ENCODE peak calls at places on chromosomes 4 and X, in six cellular contexts. One of them, this sample, is unnamed.

GRCh38 chr4:5661237-5661636 is 47.1 kb downstream of the EVC2 start:
- DNase-seq in CD8-positive, alpha-beta memory T cell: no peak
- DNase-seq in GM23338: no peak
- DNase-seq in HFF-Myc: no peak
- DNase-seq in epithelial cell of esophagus: no peak
- DNase-seq in Jurkat, Clone E6-1: no peak
- DNase-seq in this sample: no peak

GRCh38 chr4:18930487-18930886 is 908.9 kb upstream of the LCORL start:
- DNase-seq in CD8-positive, alpha-beta memory T cell: no peak
- DNase-seq in GM23338: no peak
- DNase-seq in HFF-Myc: no peak
- DNase-seq in epithelial cell of esophagus: no peak
- DNase-seq in Jurkat, Clone E6-1: no peak
- DNase-seq in this sample: no peak

GRCh38 chr4:173478136-173478860 is 51.7 kb downstream of the HAND2 start:
- DNase-seq in CD8-positive, alpha-beta memory T cell: no peak
- DNase-seq in GM23338: no peak
- DNase-seq in HFF-Myc: no peak
- DNase-seq in epithelial cell of esophagus: no peak
- DNase-seq in Jurkat, Clone E6-1: no peak
- DNase-seq in this sample: no peak

GRCh38 chrX:96181571-96181970 is 503.1 kb upstream of the DIAPH2 start:
- DNase-seq in CD8-positive, alpha-beta memory T cell: no peak
- DNase-seq in GM23338: peak
- DNase-seq in HFF-Myc: no peak
- DNase-seq in epithelial cell of esophagus: no peak
- DNase-seq in Jurkat, Clone E6-1: no peak
- DNase-seq in this sample: no peak

GRCh38 chrX:69109706-69110635 is 55.3 kb downstream of the PJA1 start:
- DNase-seq in CD8-positive, alpha-beta memory T cell: no peak
- DNase-seq in GM23338: no peak
- DNase-seq in HFF-Myc: peak
- DNase-seq in epithelial cell of esophagus: peak
- DNase-seq in Jurkat, Clone E6-1: no peak
- DNase-seq in this sample: no peak

GRCh38 chrX:79259073-79259689 is 108.0 kb downstream of the ITM2A start:
- DNase-seq in CD8-positive, alpha-beta memory T cell: peak
- DNase-seq in GM23338: no peak
- DNase-seq in HFF-Myc: no peak
- DNase-seq in epithelial cell of esophagus: no peak
- DNase-seq in Jurkat, Clone E6-1: peak
- DNase-seq in this sample: peak

GRCh38 chr4:109548655-109549054 is 11.4 kb upstream of the MCUB start:
- DNase-seq in CD8-positive, alpha-beta memory T cell: no peak
- DNase-seq in GM23338: no peak
- DNase-seq in HFF-Myc: peak
- DNase-seq in epithelial cell of esophagus: peak
- DNase-seq in Jurkat, Clone E6-1: no peak
- DNase-seq in this sample: peak

GRCh38 chrX:112760697-112761096 is 79.9 kb downstream of the AMOT start:
- DNase-seq in CD8-positive, alpha-beta memory T cell: no peak
- DNase-seq in GM23338: peak
- DNase-seq in HFF-Myc: no peak
- DNase-seq in epithelial cell of esophagus: no peak
- DNase-seq in Jurkat, Clone E6-1: no peak
- DNase-seq in this sample: peak

GRCh38 chrX:123884809-123885408 is 25.1 kb downstream of the XIAP start:
- DNase-seq in CD8-positive, alpha-beta memory T cell: peak
- DNase-seq in GM23338: peak
- DNase-seq in HFF-Myc: no peak
- DNase-seq in epithelial cell of esophagus: peak
- DNase-seq in Jurkat, Clone E6-1: peak
- DNase-seq in this sample: peak

GRCh38 chr4:94536649-94537464 is 85.1 kb downstream of the PDLIM5 start:
- DNase-seq in CD8-positive, alpha-beta memory T cell: no peak
- DNase-seq in GM23338: peak
- DNase-seq in HFF-Myc: no peak
- DNase-seq in epithelial cell of esophagus: no peak
- DNase-seq in Jurkat, Clone E6-1: no peak
- DNase-seq in this sample: no peak

GRCh38 chrX:129931411-129932136 is 25.6 kb downstream of the UTP14A start:
- DNase-seq in CD8-positive, alpha-beta memory T cell: peak
- DNase-seq in GM23338: peak
- DNase-seq in HFF-Myc: peak
- DNase-seq in epithelial cell of esophagus: peak
- DNase-seq in Jurkat, Clone E6-1: no peak
- DNase-seq in this sample: peak

GRCh38 chrX:80810365-80810978 is 795 bp upstream of the BRWD3 start:
- DNase-seq in CD8-positive, alpha-beta memory T cell: no peak
- DNase-seq in GM23338: no peak
- DNase-seq in HFF-Myc: no peak
- DNase-seq in epithelial cell of esophagus: no peak
- DNase-seq in Jurkat, Clone E6-1: peak
- DNase-seq in this sample: no peak

GRCh38 chr4:15024386-15024785 is 22.1 kb downstream of the CPEB2 start:
- DNase-seq in CD8-positive, alpha-beta memory T cell: no peak
- DNase-seq in GM23338: no peak
- DNase-seq in HFF-Myc: no peak
- DNase-seq in epithelial cell of esophagus: no peak
- DNase-seq in Jurkat, Clone E6-1: no peak
- DNase-seq in this sample: no peak

GRCh38 chr4:81807927-81808672 is 336.4 kb upstream of the RASGEF1B start:
- DNase-seq in CD8-positive, alpha-beta memory T cell: no peak
- DNase-seq in GM23338: no peak
- DNase-seq in HFF-Myc: no peak
- DNase-seq in epithelial cell of esophagus: peak
- DNase-seq in Jurkat, Clone E6-1: no peak
- DNase-seq in this sample: no peak

GRCh38 chr4:169314906-169315305 is 44.1 kb upstream of the SH3RF1 start:
- DNase-seq in CD8-positive, alpha-beta memory T cell: no peak
- DNase-seq in GM23338: no peak
- DNase-seq in HFF-Myc: peak
- DNase-seq in epithelial cell of esophagus: peak
- DNase-seq in Jurkat, Clone E6-1: no peak
- DNase-seq in this sample: no peak

GRCh38 chr4:48300004-48300403 is 30.4 kb upstream of the TEC start:
- DNase-seq in CD8-positive, alpha-beta memory T cell: no peak
- DNase-seq in GM23338: no peak
- DNase-seq in HFF-Myc: no peak
- DNase-seq in epithelial cell of esophagus: no peak
- DNase-seq in Jurkat, Clone E6-1: no peak
- DNase-seq in this sample: no peak

GRCh38 chr4:82496349-82496748 is 65.4 kb downstream of the TMEM150C start:
- DNase-seq in CD8-positive, alpha-beta memory T cell: no peak
- DNase-seq in GM23338: no peak
- DNase-seq in HFF-Myc: no peak
- DNase-seq in epithelial cell of esophagus: no peak
- DNase-seq in Jurkat, Clone E6-1: no peak
- DNase-seq in this sample: no peak

GRCh38 chrX:9207142-9207541 is 173.2 kb upstream of the FAM9B start:
- DNase-seq in CD8-positive, alpha-beta memory T cell: no peak
- DNase-seq in GM23338: peak
- DNase-seq in HFF-Myc: no peak
- DNase-seq in epithelial cell of esophagus: no peak
- DNase-seq in Jurkat, Clone E6-1: no peak
- DNase-seq in this sample: no peak

GRCh38 chr4:73603307-73603710 is 16.9 kb downstream of the RASSF6 start:
- DNase-seq in CD8-positive, alpha-beta memory T cell: no peak
- DNase-seq in GM23338: no peak
- DNase-seq in HFF-Myc: no peak
- DNase-seq in epithelial cell of esophagus: peak
- DNase-seq in Jurkat, Clone E6-1: no peak
- DNase-seq in this sample: no peak

GRCh38 chr4:105551968-105552746 is at the start of gene ARHGEF38:
- DNase-seq in CD8-positive, alpha-beta memory T cell: no peak
- DNase-seq in GM23338: peak
- DNase-seq in HFF-Myc: no peak
- DNase-seq in epithelial cell of esophagus: peak
- DNase-seq in Jurkat, Clone E6-1: no peak
- DNase-seq in this sample: no peak

GRCh38 chr4:149838036-149838435 is 22.4 kb upstream of the IQCM start:
- DNase-seq in CD8-positive, alpha-beta memory T cell: no peak
- DNase-seq in GM23338: no peak
- DNase-seq in HFF-Myc: no peak
- DNase-seq in epithelial cell of esophagus: no peak
- DNase-seq in Jurkat, Clone E6-1: no peak
- DNase-seq in this sample: no peak

GRCh38 chr4:106062452-106062875 is 167.2 kb downstream of the NPNT start:
- DNase-seq in CD8-positive, alpha-beta memory T cell: no peak
- DNase-seq in GM23338: no peak
- DNase-seq in HFF-Myc: peak
- DNase-seq in epithelial cell of esophagus: peak
- DNase-seq in Jurkat, Clone E6-1: peak
- DNase-seq in this sample: no peak

GRCh38 chr4:43132010-43132582 is 239.6 kb downstream of the GRXCR1 start:
- DNase-seq in CD8-positive, alpha-beta memory T cell: no peak
- DNase-seq in GM23338: peak
- DNase-seq in HFF-Myc: peak
- DNase-seq in epithelial cell of esophagus: peak
- DNase-seq in Jurkat, Clone E6-1: peak
- DNase-seq in this sample: peak

GRCh38 chr4:72997409-72997808 is 72.1 kb downstream of the COX18 start:
- DNase-seq in CD8-positive, alpha-beta memory T cell: no peak
- DNase-seq in GM23338: no peak
- DNase-seq in HFF-Myc: no peak
- DNase-seq in epithelial cell of esophagus: peak
- DNase-seq in Jurkat, Clone E6-1: no peak
- DNase-seq in this sample: no peak

GRCh38 chr4:37999000-37999745 is 39.0 kb downstream of the PTTG2 start:
- DNase-seq in CD8-positive, alpha-beta memory T cell: peak
- DNase-seq in GM23338: no peak
- DNase-seq in HFF-Myc: no peak
- DNase-seq in epithelial cell of esophagus: no peak
- DNase-seq in Jurkat, Clone E6-1: peak
- DNase-seq in this sample: no peak

GRCh38 chrX:135396109-135396508 is 25.6 kb upstream of the SMIM10L2A start:
- DNase-seq in CD8-positive, alpha-beta memory T cell: no peak
- DNase-seq in GM23338: no peak
- DNase-seq in HFF-Myc: no peak
- DNase-seq in epithelial cell of esophagus: peak
- DNase-seq in Jurkat, Clone E6-1: no peak
- DNase-seq in this sample: no peak

GRCh38 chr4:126856906-126857305 is 775.9 kb upstream of the INTU start:
- DNase-seq in CD8-positive, alpha-beta memory T cell: no peak
- DNase-seq in GM23338: no peak
- DNase-seq in HFF-Myc: no peak
- DNase-seq in epithelial cell of esophagus: peak
- DNase-seq in Jurkat, Clone E6-1: no peak
- DNase-seq in this sample: no peak

DNA sequence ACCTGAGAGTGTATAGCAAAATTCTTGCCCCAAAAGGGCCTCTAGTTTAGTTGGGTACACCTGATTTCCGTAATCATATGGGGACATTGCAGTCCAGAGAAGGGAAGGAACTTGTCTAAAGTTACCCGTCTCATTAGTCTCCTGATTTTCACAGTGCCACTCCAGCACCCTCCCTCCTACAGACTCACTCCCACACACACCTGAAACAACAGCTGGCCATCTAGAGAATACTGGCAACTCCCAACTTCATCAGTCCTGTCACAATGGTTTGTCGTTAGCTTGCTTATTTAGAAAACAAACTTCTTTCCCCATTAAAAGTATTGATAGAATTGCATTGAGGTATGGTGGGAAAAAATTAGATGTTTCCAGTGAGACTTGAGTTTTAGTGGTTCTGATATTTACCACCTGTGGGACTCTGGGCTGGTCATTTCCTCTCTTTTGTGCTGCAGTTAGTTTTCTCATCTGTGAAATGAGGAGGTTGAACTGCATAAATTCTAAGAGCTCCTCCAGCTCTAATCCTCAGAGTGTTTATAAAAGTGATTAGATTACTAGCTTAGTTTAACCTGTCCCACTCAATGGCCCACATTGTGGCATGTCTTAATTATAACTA is 1.7 kb downstream of the IL13RA1 start:
- DNase-seq in CD8-positive, alpha-beta memory T cell: no peak
- DNase-seq in GM23338: no peak
- DNase-seq in HFF-Myc: no peak
- DNase-seq in epithelial cell of esophagus: no peak
- DNase-seq in Jurkat, Clone E6-1: no peak
- DNase-seq in this sample: no peak
- H3K4me3 ChIP-seq in CD8-positive, alpha-beta memory T cell: no peak
- H3K4me3 ChIP-seq in GM23338: no peak
- H3K4me3 ChIP-seq in HFF-Myc: no peak
- H3K4me3 ChIP-seq in epithelial cell of esophagus: no peak
- H3K4me3 ChIP-seq in Jurkat, Clone E6-1: no peak
- H3K4me3 ChIP-seq in this sample: no peak

GRCh38 chr4:1722551-1723071 is 1.3 kb downstream of the TACC3 start:
- DNase-seq in CD8-positive, alpha-beta memory T cell: no peak
- DNase-seq in GM23338: no peak
- DNase-seq in HFF-Myc: no peak
- DNase-seq in epithelial cell of esophagus: no peak
- DNase-seq in Jurkat, Clone E6-1: no peak
- DNase-seq in this sample: no peak
- H3K4me3 ChIP-seq in CD8-positive, alpha-beta memory T cell: peak
- H3K4me3 ChIP-seq in GM23338: peak
- H3K4me3 ChIP-seq in HFF-Myc: peak
- H3K4me3 ChIP-seq in epithelial cell of esophagus: peak
- H3K4me3 ChIP-seq in Jurkat, Clone E6-1: peak
- H3K4me3 ChIP-seq in this sample: peak

GRCh38 chrX:5656544-5656943 is 572.1 kb downstream of the NLGN4X start:
- DNase-seq in CD8-positive, alpha-beta memory T cell: no peak
- DNase-seq in GM23338: no peak
- DNase-seq in HFF-Myc: no peak
- DNase-seq in epithelial cell of esophagus: no peak
- DNase-seq in Jurkat, Clone E6-1: no peak
- DNase-seq in this sample: no peak

GRCh38 chrX:5648941-5649568 is 579.6 kb downstream of the NLGN4X start:
- DNase-seq in CD8-positive, alpha-beta memory T cell: no peak
- DNase-seq in GM23338: peak
- DNase-seq in HFF-Myc: no peak
- DNase-seq in epithelial cell of esophagus: no peak
- DNase-seq in Jurkat, Clone E6-1: no peak
- DNase-seq in this sample: no peak

GRCh38 chrX:5646818-5647217 is 581.8 kb downstream of the NLGN4X start:
- DNase-seq in CD8-positive, alpha-beta memory T cell: no peak
- DNase-seq in GM23338: no peak
- DNase-seq in HFF-Myc: no peak
- DNase-seq in epithelial cell of esophagus: no peak
- DNase-seq in Jurkat, Clone E6-1: no peak
- DNase-seq in this sample: peak

GRCh38 chrX:5650904-5651303 is 577.8 kb downstream of the NLGN4X start:
- DNase-seq in CD8-positive, alpha-beta memory T cell: no peak
- DNase-seq in GM23338: peak
- DNase-seq in HFF-Myc: no peak
- DNase-seq in epithelial cell of esophagus: no peak
- DNase-seq in Jurkat, Clone E6-1: no peak
- DNase-seq in this sample: peak
- H3K4me3 ChIP-seq in CD8-positive, alpha-beta memory T cell: no peak
- H3K4me3 ChIP-seq in GM23338: no peak
- H3K4me3 ChIP-seq in HFF-Myc: no peak
- H3K4me3 ChIP-seq in epithelial cell of esophagus: no peak
- H3K4me3 ChIP-seq in Jurkat, Clone E6-1: no peak
- H3K4me3 ChIP-seq in this sample: no peak

GRCh38 chrX:153642313-153642654 is 4.7 kb upstream of the DUSP9 start:
- DNase-seq in CD8-positive, alpha-beta memory T cell: no peak
- DNase-seq in GM23338: peak
- DNase-seq in HFF-Myc: no peak
- DNase-seq in epithelial cell of esophagus: no peak
- DNase-seq in Jurkat, Clone E6-1: no peak
- DNase-seq in this sample: no peak
- H3K4me3 ChIP-seq in CD8-positive, alpha-beta memory T cell: no peak
- H3K4me3 ChIP-seq in GM23338: peak
- H3K4me3 ChIP-seq in HFF-Myc: no peak
- H3K4me3 ChIP-seq in epithelial cell of esophagus: no peak
- H3K4me3 ChIP-seq in Jurkat, Clone E6-1: no peak
- H3K4me3 ChIP-seq in this sample: no peak